ENCODE peak calls at places on chromosomes 12 and 14, in ten cellular contexts. A is lower leg skin, G is uterus, C is stomach, Y is vagina, M is transverse colon, B is heart left ventricle, O is endothelial cell of umbilical vein, U is body of pancreas, E is adrenal gland. I is an unnamed sample.
A peak's percentile ranks its signal among the peaks of the same experiment; 100 is the strongest.

GRCh38 chr12:75884465-75884985 is 147.1 kb downstream of the PHLDA1 start:
- DNase-seq in M (no peak), E (no peak), B (no peak), O (no peak), C (no peak), A (no peak), U (no peak), G (no peak), Y (no peak), I (no peak)

GRCh38 chr14:71526388-71526787 is 405.8 kb upstream of the RGS6 start:
- DNase-seq in E (no peak), U (no peak), Y (no peak), G (no peak), A (no peak), B (no peak), O (no peak), C (no peak), M (no peak), I (no peak)

GRCh38 chr12:113297214-113297587 is 37.7 kb downstream of the SLC8B1 start:
- DNase-seq in M (no peak), B (no peak), G (no peak), E (peak; percentile 64), Y (no peak), A (no peak), O (no peak), U (peak; percentile 34), C (no peak), I (no peak)

GRCh38 chr12:56521590-56522371 is at the start of gene RBMS2:
- DNase-seq in E (peak; percentile 92), U (peak; percentile 78), A (peak; percentile 84), G (peak; percentile 81), B (peak; percentile 88), O (peak; percentile 94), M (peak; percentile 80), Y (no peak), C (peak; percentile 71), I (peak; percentile 24)

GRCh38 chr14:87133073-87133815 is 859.7 kb downstream of the GALC start:
- DNase-seq in E (no peak), G (no peak), A (no peak), B (peak; percentile 42), M (no peak), U (no peak), C (no peak), Y (no peak), O (no peak), I (no peak)

GRCh38 chr14:56855891-56856461 is 45.7 kb upstream of the OTX2 start:
- DNase-seq in E (no peak), G (no peak), M (peak; percentile 66), A (no peak), O (no peak), U (no peak), B (no peak), C (peak; percentile 43), Y (no peak), I (no peak)

GRCh38 chr14:64758025-64758521 is 53.8 kb downstream of the PLEKHG3 start:
- DNase-seq in G (peak; percentile 58), C (no peak), Y (no peak), O (no peak), B (no peak), U (peak; percentile 68), E (no peak), M (peak; percentile 39), A (no peak), I (no peak)

GRCh38 chr12:122614839-122615238 is 87.8 kb downstream of the KNTC1 start:
- DNase-seq in Y (no peak), M (no peak), U (no peak), E (no peak), O (no peak), B (no peak), G (no peak), A (no peak), C (no peak), I (no peak)

GRCh38 chr14:94394025-94394493 is 5.7 kb upstream of the SERPINA1 start:
- DNase-seq in G (no peak), M (no peak), U (no peak), E (no peak), C (no peak), B (no peak), O (no peak), Y (no peak), A (no peak), I (no peak)

GRCh38 chr12:553216-554000 is 93.7 kb downstream of the B4GALNT3 start:
- DNase-seq in Y (no peak), A (no peak), E (no peak), C (no peak), U (no peak), O (no peak), G (no peak), B (no peak), M (no peak), I (no peak)

GRCh38 chr12:17438141-17438540 is 651.9 kb downstream of the RERGL start:
- DNase-seq in O (no peak), G (no peak), M (no peak), Y (no peak), B (no peak), U (no peak), A (no peak), C (no peak), E (no peak), I (no peak)

GRCh38 chr14:99853206-99853605 is 60.0 kb downstream of the EML1 start:
- DNase-seq in C (no peak), U (no peak), M (no peak), E (peak; percentile 20), O (no peak), B (no peak), G (no peak), Y (no peak), A (no peak), I (no peak)

GRCh38 chr12:110583137-110584059 is at the start of gene PPTC7:
- DNase-seq in E (peak; percentile 98), M (peak; percentile 98), A (peak; percentile 95), O (peak; percentile 95), B (peak; percentile 97), C (peak; percentile 98), Y (peak; percentile 97), G (peak; percentile 98), U (peak; percentile 98), I (peak; percentile 72)
- TF ChIP-seq POLR2A in E (peak; percentile 85), M (peak; percentile 83), A (peak; percentile 25), O (peak; percentile 90), B (no peak), C (no peak), Y (peak; percentile 92), G (peak; percentile 96), U (peak; percentile 75), I (peak; percentile 63)

GRCh38 chr12:10242539-10242938 is 29.9 kb downstream of the GABARAPL1 start:
- DNase-seq in C (no peak), O (no peak), E (no peak), B (no peak), G (no peak), M (no peak), A (no peak), Y (no peak), U (no peak), I (no peak)
- TF ChIP-seq POLR2A in C (no peak), O (no peak), E (no peak), B (no peak), G (no peak), M (no peak), A (no peak), Y (no peak), U (no peak), I (no peak)

GRCh38 chr12:12883369-12884001 is 7.9 kb upstream of the GPRC5A start:
- DNase-seq in A (no peak), U (no peak), B (no peak), Y (no peak), G (no peak), C (peak; percentile 47), E (no peak), M (no peak), O (peak; percentile 87), I (no peak)
- TF ChIP-seq POLR2A in A (no peak), U (no peak), B (no peak), Y (no peak), G (no peak), C (no peak), E (no peak), M (no peak), O (no peak), I (no peak)

GRCh38 chr14:77026930-77027537 is 1.5 kb downstream of the IRF2BPL start:
- DNase-seq in O (peak; percentile 52), A (no peak), M (no peak), G (peak; percentile 41), E (peak; percentile 52), U (peak; percentile 64), Y (no peak), B (peak; percentile 57), C (peak; percentile 54), I (peak; percentile 62)

GRCh38 chr14:77025744-77026165 is 2.8 kb downstream of the IRF2BPL start:
- DNase-seq in U (peak; percentile 52), A (no peak), B (no peak), O (peak; percentile 35), G (no peak), C (no peak), Y (no peak), M (no peak), E (peak; percentile 43), I (no peak)

GRCh38 chr14:77028384-77029246 is at the start of gene IRF2BPL:
- DNase-seq in G (peak; percentile 99), A (peak; percentile 97), B (peak; percentile 99), C (peak; percentile 98), O (peak; percentile 99), M (peak; percentile 99), Y (no peak), U (peak; percentile 99), E (peak; percentile 99), I (peak; percentile 91)

GRCh38 chr14:77026166-77026929 is 2.2 kb downstream of the IRF2BPL start:
- DNase-seq in E (peak; percentile 62), O (peak; percentile 61), C (peak; percentile 52), U (peak; percentile 57), A (no peak), B (peak; percentile 43), Y (no peak), M (no peak), G (peak; percentile 39), I (no peak)

DNA sequence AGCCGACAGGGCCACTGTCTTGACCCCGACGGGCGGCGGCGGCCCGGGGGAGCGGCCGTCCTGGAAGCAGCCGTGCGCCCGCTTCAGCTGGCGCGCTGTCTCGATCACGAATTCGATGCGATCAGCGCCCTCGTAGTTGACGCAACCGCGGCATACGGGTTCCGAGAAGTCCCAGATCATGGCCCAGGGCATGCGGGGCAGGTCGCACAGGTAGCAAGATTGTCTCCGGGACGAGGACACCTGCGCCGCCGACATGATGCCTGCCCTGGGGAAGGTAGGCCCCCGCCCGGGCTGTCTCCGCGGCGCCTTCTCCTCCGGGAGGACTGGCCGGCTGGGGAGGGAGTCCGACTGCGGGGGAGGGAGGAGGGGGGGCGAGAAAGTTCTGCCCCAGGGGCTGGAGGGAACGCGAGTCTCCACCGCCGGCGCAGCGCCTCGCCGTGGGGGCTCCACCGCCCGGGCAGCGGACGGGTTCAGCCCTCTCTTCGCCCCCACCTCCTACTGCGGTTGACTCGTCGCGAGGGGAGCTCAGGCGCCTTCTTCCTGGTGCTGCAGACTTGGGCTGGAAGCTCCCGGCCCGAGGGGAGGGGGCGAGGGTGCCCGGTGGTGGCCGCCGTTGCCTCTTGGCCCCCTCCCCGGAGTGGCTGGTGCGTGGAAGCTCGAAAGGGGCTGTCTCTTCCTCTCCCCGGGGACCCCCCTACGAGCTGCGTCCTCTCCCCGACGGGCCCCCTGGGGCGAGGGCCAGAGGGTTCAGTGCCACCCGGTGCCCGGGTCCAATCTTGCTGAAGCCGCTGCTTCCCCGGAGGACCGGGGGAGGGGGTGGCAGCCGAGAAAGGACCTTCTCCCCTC is 747 bp downstream of the IRF2BPL start:
- DNase-seq in O (peak; percentile 64), U (peak; percentile 73), C (peak; percentile 64), B (peak; percentile 85), G (peak; percentile 85), M (peak; percentile 75), E (peak; percentile 76), A (no peak), Y (no peak), I (peak; percentile 54)
- TF ChIP-seq POLR2A in O (no peak), U (peak; percentile 76), C (no peak), B (no peak), G (no peak), M (peak; percentile 64), E (peak; percentile 22), A (no peak), Y (peak; percentile 52), I (peak; percentile 48)